ENCODE peak calls at places on chromosomes 6 and 20, in eight cellular contexts. H, B, J, P, F, L, K and I are unnamed samples.

GRCh38 chr6:149830731-149831379 is 33.3 kb downstream of the LRP11 start:
- DNase-seq in P (no peak), J (no peak), F (peak), L (no peak), K (no peak), H (no peak), B (no peak), I (no peak)

GRCh38 chr6:69072796-69073195 is 437.7 kb downstream of the ADGRB3 start:
- DNase-seq in P (no peak), B (no peak), L (no peak), F (no peak), H (no peak), J (no peak), K (no peak), I (no peak)

GRCh38 chr6:22132662-22133061 is 164.2 kb downstream of the PRL start:
- DNase-seq in P (no peak), L (no peak), F (no peak), B (no peak), J (no peak), H (no peak), K (no peak), I (no peak)

GRCh38 chr6:13256614-13257013 is 71.7 kb downstream of the TBC1D7 start:
- DNase-seq in B (no peak), K (no peak), J (no peak), H (no peak), F (peak), L (no peak), P (no peak), I (no peak)

GRCh38 chr6:150372051-150372450 is 3.2 kb downstream of the IYD start:
- DNase-seq in L (no peak), P (no peak), J (no peak), H (no peak), K (no peak), B (no peak), F (peak), I (no peak)

GRCh38 chr20:62716198-62716940 is 7.7 kb downstream of the NTSR1 start:
- DNase-seq in J (peak), L (no peak), P (no peak), H (no peak), F (peak), K (no peak), B (no peak), I (no peak)

GRCh38 chr20:17295151-17295726 is 68.4 kb downstream of the PCSK2 start:
- DNase-seq in H (no peak), P (no peak), F (no peak), L (no peak), B (no peak), J (no peak), K (no peak), I (no peak)

GRCh38 chr6:16761469-16762264 is 407 bp upstream of the ATXN1 start:
- DNase-seq in B (peak), F (peak), K (peak), P (peak), J (peak), H (peak), L (peak), I (peak)

GRCh38 chr6:158220786-158221442 is 52.8 kb downstream of the GTF2H5 start:
- DNase-seq in H (peak), F (peak), K (peak), J (peak), P (peak), L (peak), B (peak), I (peak)

GRCh38 chr20:25300496-25301170 is 52.7 kb downstream of the PYGB start:
- DNase-seq in L (no peak), P (no peak), H (no peak), B (peak), J (no peak), F (peak), K (no peak), I (no peak)

GRCh38 chr6:52647199-52647598 is 23.7 kb upstream of the TMEM14A start:
- DNase-seq in K (no peak), J (no peak), B (no peak), H (no peak), L (no peak), F (peak), P (no peak), I (no peak)

GRCh38 chr6:5504078-5504477 is 242.8 kb downstream of the FARS2 start:
- DNase-seq in J (no peak), K (no peak), P (no peak), B (no peak), F (no peak), H (no peak), L (no peak), I (no peak)

GRCh38 chr20:64010711-64011237 is 25.2 kb upstream of the C20orf204 start:
- DNase-seq in B (no peak), F (peak), K (no peak), L (no peak), P (no peak), J (peak), H (no peak), I (no peak)

GRCh38 chr6:35413911-35414310 is 38.2 kb upstream of the FANCE start:
- DNase-seq in B (no peak), K (no peak), J (no peak), L (no peak), P (no peak), F (no peak), H (no peak), I (no peak)

GRCh38 chr20:38402089-38402488 is 33.0 kb downstream of the SNHG17 start:
- DNase-seq in P (no peak), B (no peak), L (no peak), F (no peak), K (no peak), J (no peak), H (no peak), I (no peak)

GRCh38 chr6:121847806-121848522 is 412.5 kb downstream of the GJA1 start:
- DNase-seq in L (no peak), F (no peak), K (no peak), P (no peak), J (no peak), B (peak), H (no peak), I (no peak)

GRCh38 chr6:30007132-30007764 is 53.8 kb upstream of the POLR1H start:
- DNase-seq in L (peak), K (no peak), H (no peak), P (no peak), F (no peak), B (peak), J (peak), I (peak)

GRCh38 chr6:151805286-151805840 is 2.1 kb upstream of the ESR1 start:
- DNase-seq in K (no peak), F (no peak), L (peak), B (peak), P (no peak), H (no peak), J (no peak), I (no peak)

GRCh38 chr6:16089232-16089843 is 39.5 kb upstream of the MYLIP start:
- DNase-seq in H (no peak), F (peak), L (no peak), B (no peak), J (no peak), K (no peak), P (no peak), I (no peak)

GRCh38 chr6:14763616-14764015 is 482.3 kb upstream of the JARID2 start:
- DNase-seq in K (no peak), F (no peak), J (no peak), H (no peak), P (no peak), B (no peak), L (no peak), I (no peak)

GRCh38 chr6:89281779-89282246 is 33.3 kb downstream of the GABRR2 start:
- DNase-seq in B (peak), F (peak), H (no peak), L (peak), P (no peak), K (peak), J (peak), I (no peak)

GRCh38 chr6:166553563-166554271 is 32.8 kb downstream of the RAMACL start:
- DNase-seq in P (peak), K (no peak), H (no peak), B (no peak), J (no peak), L (no peak), F (peak), I (no peak)

GRCh38 chr6:29680904-29681303 is at the start of gene ZFP57:
- DNase-seq in J (no peak), L (no peak), P (no peak), K (no peak), B (no peak), H (no peak), F (no peak), I (peak)

GRCh38 chr20:41172296-41173140 is 35.2 kb downstream of the PLCG1 start:
- DNase-seq in P (peak), B (no peak), F (peak), H (peak), K (no peak), J (no peak), L (no peak), I (peak)

GRCh38 chr20:634526-634925 is 18.5 kb downstream of the SRXN1 start:
- DNase-seq in H (no peak), K (no peak), L (no peak), B (no peak), P (no peak), F (no peak), J (no peak), I (no peak)

GRCh38 chr6:97726378-97726777 is 443.4 kb upstream of the MMS22L start:
- DNase-seq in F (no peak), B (peak), L (no peak), H (no peak), P (no peak), J (no peak), K (no peak), I (no peak)
- TF ChIP-seq CTCF in F (no peak), B (peak), L (peak), H (no peak), P (no peak), J (no peak), K (peak), I (no peak)

DNA sequence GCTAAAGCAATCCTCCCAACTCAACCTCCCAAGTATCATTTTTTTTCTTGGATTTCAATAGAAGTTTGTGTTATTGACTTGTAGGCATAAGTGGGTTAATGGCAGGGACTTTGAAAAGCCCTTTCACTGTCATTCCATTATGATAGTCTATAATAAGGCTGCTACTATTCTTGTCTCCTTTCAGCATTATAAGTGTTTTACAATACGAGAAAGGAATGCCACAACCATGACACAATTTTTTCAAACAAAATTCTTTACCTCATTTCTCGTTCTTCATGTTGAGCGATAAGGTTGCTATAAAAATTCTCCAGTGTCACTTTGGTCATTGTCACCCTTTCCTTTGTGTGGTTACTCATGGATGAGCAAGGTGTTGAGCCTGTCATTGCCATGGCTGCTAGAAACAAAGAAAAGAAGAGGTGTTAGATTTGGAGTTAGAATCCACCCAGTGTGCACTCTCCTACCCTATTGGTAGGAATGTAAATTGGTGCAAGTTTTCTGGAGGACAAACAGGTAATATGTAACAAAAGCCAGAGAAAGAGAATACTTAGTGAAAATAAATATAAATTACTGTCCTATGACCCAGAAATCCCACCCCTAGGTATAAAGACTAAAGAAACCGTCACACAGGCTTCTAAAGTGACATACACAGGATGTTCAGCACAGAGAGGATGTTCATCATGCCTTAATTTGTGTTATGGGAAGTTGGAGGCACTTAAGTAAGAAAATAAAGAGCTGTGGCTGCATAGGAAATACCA is 7.3 kb downstream of the STK38 start:
- DNase-seq in P (peak), H (no peak), F (no peak), J (peak), B (no peak), K (no peak), L (no peak), I (no peak)
- TF ChIP-seq CTCF in P (peak), H (no peak), F (peak), J (no peak), B (no peak), K (peak), L (no peak), I (no peak)

DNA sequence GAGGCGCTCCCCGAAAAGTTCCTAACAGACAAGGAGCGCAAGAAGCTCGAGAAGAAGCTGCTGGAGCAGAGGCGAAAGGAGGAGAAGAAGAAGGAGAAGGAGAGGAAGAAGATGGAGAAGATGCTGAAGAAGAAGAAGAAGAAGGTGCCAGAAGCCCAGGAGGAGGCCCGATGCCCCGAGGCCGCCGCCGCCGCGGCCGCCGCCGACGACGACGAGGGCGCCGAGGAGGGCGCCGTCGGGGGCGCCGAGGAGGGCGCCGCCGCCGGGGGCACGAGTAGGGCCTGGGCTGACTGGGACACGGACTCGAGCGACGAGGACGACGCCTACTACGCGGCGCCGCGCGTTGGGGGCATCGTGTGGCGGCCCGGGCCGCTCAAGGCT is 37.5 kb downstream of the GNAS start:
- DNase-seq in H (no peak), P (no peak), J (no peak), L (no peak), F (no peak), B (no peak), K (no peak), I (no peak)
- TF ChIP-seq CTCF in H (no peak), P (no peak), J (no peak), L (no peak), F (no peak), B (no peak), K (no peak), I (no peak)

GRCh38 chr20:13302647-13303425 is 81.8 kb downstream of the ISM1 start:
- DNase-seq in K (peak), B (peak), P (no peak), H (no peak), L (peak), F (peak), J (peak), I (no peak)
- TF ChIP-seq CTCF in K (peak), B (peak), P (peak), H (peak), L (peak), F (peak), J (peak), I (no peak)

GRCh38 chr6:53794073-53794719 is 609 bp upstream of the LRRC1 start:
- DNase-seq in B (peak), J (peak), P (peak), K (peak), L (peak), F (peak), H (peak), I (no peak)
- TF ChIP-seq CTCF in B (peak), J (no peak), P (peak), K (peak), L (no peak), F (peak), H (no peak), I (no peak)

GRCh38 chr6:135434095-135434494 is 63.4 kb downstream of the AHI1 start:
- DNase-seq in F (no peak), K (no peak), J (no peak), P (no peak), H (no peak), L (no peak), B (no peak), I (no peak)

GRCh38 chr6:135440087-135440792 is 57.3 kb downstream of the AHI1 start:
- DNase-seq in J (no peak), P (no peak), F (no peak), H (no peak), L (no peak), B (no peak), K (no peak), I (no peak)

GRCh38 chr6:135439549-135439948 is 58.0 kb downstream of the AHI1 start:
- DNase-seq in B (no peak), F (no peak), H (no peak), L (no peak), P (no peak), K (no peak), J (no peak), I (no peak)

DNA sequence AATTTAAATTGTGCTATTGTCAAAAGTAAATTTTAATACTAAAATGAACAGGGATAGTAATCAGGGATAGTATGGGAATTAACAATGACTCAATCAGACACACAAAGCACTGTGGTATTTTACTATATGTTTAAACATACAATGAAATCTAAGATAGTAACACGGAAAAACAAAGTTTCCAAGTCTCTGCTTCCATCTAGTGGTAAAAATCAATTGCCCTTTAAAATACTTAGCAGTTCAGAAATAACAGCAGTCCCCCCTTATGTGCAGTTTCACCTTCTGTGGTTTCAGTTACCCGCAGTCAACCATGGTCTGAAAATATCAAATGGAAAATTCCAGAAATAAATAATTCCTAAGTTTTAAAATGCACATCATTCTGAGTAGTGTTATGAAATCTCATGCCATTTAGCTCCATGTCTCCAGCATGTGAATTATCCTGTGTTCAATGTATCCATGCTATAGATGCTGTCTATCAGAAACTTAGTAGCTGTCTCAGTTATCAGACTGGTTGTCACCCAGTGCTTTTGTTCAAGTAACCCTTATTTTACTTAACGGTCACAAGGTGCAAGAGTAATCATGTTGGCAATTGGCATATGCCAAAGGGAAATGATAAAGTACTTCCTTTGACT is 58.5 kb downstream of the AHI1 start:
- DNase-seq in J (peak), F (peak), P (no peak), L (no peak), K (no peak), B (peak), H (no peak), I (no peak)
- TF ChIP-seq CTCF in J (peak), F (peak), P (peak), L (peak), K (peak), B (peak), H (no peak), I (no peak)

GRCh38 chr6:37807656-37808055 is 11.9 kb upstream of the ZFAND3 start:
- DNase-seq in J (no peak), L (peak), B (peak), P (no peak), H (no peak), K (no peak), F (no peak), I (no peak)

GRCh38 chr6:37800904-37801669 is 18.4 kb upstream of the ZFAND3 start:
- DNase-seq in F (no peak), K (no peak), J (no peak), P (no peak), B (no peak), L (no peak), H (no peak), I (no peak)

GRCh38 chr6:37806213-37806612 is 13.3 kb upstream of the ZFAND3 start:
- DNase-seq in P (no peak), J (no peak), K (no peak), L (no peak), F (no peak), H (no peak), B (no peak), I (no peak)

GRCh38 chr6:37802810-37803209 is 16.7 kb upstream of the ZFAND3 start:
- DNase-seq in L (no peak), P (no peak), B (no peak), H (no peak), F (no peak), K (no peak), J (no peak), I (no peak)

GRCh38 chr6:37804676-37805075 is 14.9 kb upstream of the ZFAND3 start:
- DNase-seq in L (no peak), B (no peak), H (no peak), J (no peak), F (peak), P (no peak), K (no peak), I (no peak)
- TF ChIP-seq CTCF in L (no peak), B (no peak), H (no peak), J (no peak), F (no peak), P (no peak), K (no peak), I (no peak)